ENCODE peak calls at places on chromosome 15, in five cellular contexts. C, O, E, H and L are unnamed samples.
A peak's percentile ranks its signal among the peaks of the same experiment; 100 is the strongest.

GRCh38 chr15:55588070-55588817 is at the start of gene PYGO1:
- DNase-seq in E (peak; percentile 5), O (peak; percentile 70), H (no peak), C (peak; percentile 65), L (peak; percentile 25)

GRCh38 chr15:66757030-66757429 is 55.0 kb downstream of the SMAD6 start:
- DNase-seq in C (no peak), E (no peak), H (no peak), O (no peak), L (no peak)

GRCh38 chr15:75542386-75542797 is 36.7 kb downstream of the PTPN9 start:
- DNase-seq in C (no peak), O (peak; percentile 43), E (no peak), H (no peak), L (no peak)

GRCh38 chr15:84731774-84732173 is 15.8 kb upstream of the SEC11A start:
- DNase-seq in E (no peak), O (no peak), C (no peak), H (no peak), L (no peak)

GRCh38 chr15:22262613-22263020 is 182.3 kb downstream of the OR4M2 start:
- DNase-seq in C (no peak), E (peak; percentile 30), H (peak; percentile 17), O (no peak), L (no peak)

GRCh38 chr15:70378126-70379031 is 280.7 kb upstream of the TLE3 start:
- DNase-seq in E (no peak), H (no peak), C (no peak), O (no peak), L (no peak)

GRCh38 chr15:35784745-35785144 is 238.8 kb upstream of the DPH6 start:
- DNase-seq in C (peak; percentile 69), E (no peak), H (no peak), O (no peak), L (no peak)

GRCh38 chr15:49383266-49383665 is 39.8 kb upstream of the FGF7 start:
- DNase-seq in E (no peak), O (no peak), H (no peak), C (no peak), L (no peak)

GRCh38 chr15:69403611-69404010 is 10.5 kb upstream of the KIF23 start:
- DNase-seq in O (no peak), E (no peak), H (no peak), C (peak; percentile 46), L (no peak)

GRCh38 chr15:25790003-25790660 is 73.0 kb downstream of the ATP10A start:
- DNase-seq in H (no peak), O (no peak), C (no peak), E (no peak), L (no peak)

GRCh38 chr15:87570186-87570585 is 686.4 kb downstream of the NTRK3 start:
- DNase-seq in O (no peak), E (no peak), H (no peak), C (no peak), L (no peak)

GRCh38 chr15:63598467-63599400 is 1.5 kb downstream of the FBXL22 start:
- DNase-seq in O (peak; percentile 73), E (no peak), C (no peak), H (no peak), L (no peak)

GRCh38 chr15:99100245-99101173 is 4.4 kb upstream of the SYNM start:
- DNase-seq in H (no peak), C (peak; percentile 67), O (peak; percentile 59), E (peak; percentile 10), L (peak; percentile 45)

GRCh38 chr15:84946772-84947489 is 34.7 kb upstream of the PDE8A start:
- DNase-seq in E (no peak), C (no peak), O (no peak), H (no peak), L (no peak)